ENCODE peak calls at places on chromosome 5, in nine cellular contexts. B, J, K, Q, N, O, M, V and W are unnamed samples.

GRCh38 chr5:3010301-3010952 is 258.9 kb upstream of the IRX2 start:
- DNase-seq in O (no peak), B (peak; percentile 66), K (no peak), Q (no peak), N (no peak), V (no peak), J (no peak), M (peak; percentile 28), W (no peak)

GRCh38 chr5:137114529-137114928 is 384.6 kb downstream of the SPOCK1 start:
- DNase-seq in J (no peak), N (no peak), K (no peak), V (no peak), M (no peak), Q (no peak), O (no peak), B (peak; percentile 14), W (no peak)

GRCh38 chr5:56986631-56986957 is 34.7 kb upstream of the MIER3 start:
- DNase-seq in N (no peak), M (no peak), O (no peak), Q (no peak), K (no peak), J (no peak), V (no peak), B (no peak), W (no peak)

GRCh38 chr5:30874234-30875034 is 319.1 kb upstream of the CDH6 start:
- DNase-seq in O (no peak), V (no peak), Q (no peak), K (no peak), B (no peak), N (no peak), M (no peak), J (no peak), W (no peak)

GRCh38 chr5:72281764-72282499 is 38.1 kb downstream of the MRPS27 start:
- DNase-seq in K (no peak), J (no peak), M (no peak), O (no peak), B (peak; percentile 24), Q (no peak), V (no peak), N (no peak), W (no peak)

GRCh38 chr5:133934822-133935793 is 33.3 kb downstream of the C5orf15 start:
- DNase-seq in J (no peak), K (no peak), B (no peak), N (no peak), O (no peak), V (no peak), Q (no peak), M (no peak), W (no peak)

GRCh38 chr5:43627028-43627427 is 24.0 kb downstream of the NNT start:
- DNase-seq in B (peak; percentile 42), K (peak; percentile 28), J (no peak), Q (no peak), N (no peak), O (peak; percentile 62), V (no peak), M (no peak), W (peak; percentile 9)

GRCh38 chr5:103224118-103224893 is 34.3 kb upstream of the MACIR start:
- DNase-seq in K (no peak), O (no peak), B (peak; percentile 44), J (peak; percentile 36), N (no peak), V (no peak), Q (peak; percentile 24), M (no peak), W (peak; percentile 20)

GRCh38 chr5:179275941-179276837 is 69.1 kb downstream of the ADAMTS2 start:
- DNase-seq in B (no peak), M (peak; percentile 92), K (peak; percentile 93), Q (peak; percentile 50), O (peak; percentile 64), V (peak; percentile 76), J (peak; percentile 73), N (peak; percentile 59), W (no peak)

GRCh38 chr5:99191181-99191775 is 262.5 kb upstream of the CHD1 start:
- DNase-seq in Q (no peak), B (no peak), O (no peak), M (no peak), K (no peak), V (no peak), J (no peak), N (no peak), W (no peak)

GRCh38 chr5:133385346-133385745 is 227.0 kb downstream of the FSTL4 start:
- DNase-seq in O (no peak), N (no peak), K (no peak), Q (no peak), V (no peak), B (no peak), M (peak; percentile 28), J (no peak), W (no peak)

GRCh38 chr5:39202594-39203290 is 16.6 kb downstream of the FYB1 start:
- DNase-seq in J (no peak), V (no peak), Q (no peak), O (no peak), N (no peak), M (no peak), B (no peak), K (no peak), W (no peak)

GRCh38 chr5:155004138-155004744 is 9.3 kb upstream of the KIF4B start:
- DNase-seq in Q (peak; percentile 38), K (no peak), V (no peak), M (no peak), N (no peak), B (peak; percentile 16), J (no peak), O (no peak), W (no peak)

GRCh38 chr5:32029291-32029690 is 144.8 kb downstream of the GOLPH3 start:
- DNase-seq in J (no peak), K (no peak), O (no peak), V (no peak), Q (no peak), M (no peak), B (peak; percentile 40), N (no peak), W (no peak)

GRCh38 chr5:157148734-157149615 is 6.3 kb upstream of the MED7 start:
- DNase-seq in Q (peak; percentile 36), V (no peak), N (no peak), K (peak; percentile 63), B (peak; percentile 85), M (peak; percentile 73), J (peak; percentile 46), O (no peak), W (peak; percentile 75)

GRCh38 chr5:123120197-123120596 is 31.2 kb downstream of the PRDM6 start:
- DNase-seq in N (no peak), V (no peak), O (no peak), M (no peak), J (no peak), B (peak; percentile 44), Q (no peak), K (no peak), W (no peak)

GRCh38 chr5:65126670-65127069 is 355.1 kb downstream of the ADAMTS6 start:
- DNase-seq in Q (no peak), J (no peak), K (no peak), O (no peak), M (no peak), V (no peak), B (no peak), N (no peak), W (no peak)

GRCh38 chr5:65125681-65126080 is 356.0 kb downstream of the ADAMTS6 start:
- DNase-seq in V (no peak), K (no peak), M (no peak), N (no peak), Q (no peak), J (no peak), O (no peak), B (no peak), W (no peak)

GRCh38 chr5:65126192-65126591 is 355.5 kb downstream of the ADAMTS6 start:
- DNase-seq in M (no peak), O (no peak), K (no peak), J (no peak), N (no peak), B (no peak), Q (no peak), V (no peak), W (no peak)

GRCh38 chr5:65128226-65128625 is 353.5 kb downstream of the ADAMTS6 start:
- DNase-seq in N (no peak), B (no peak), M (no peak), Q (no peak), K (no peak), O (no peak), J (no peak), V (no peak), W (no peak)

GRCh38 chr5:65127181-65127901 is 354.4 kb downstream of the ADAMTS6 start:
- DNase-seq in V (no peak), O (no peak), K (no peak), Q (no peak), J (no peak), N (no peak), B (no peak), M (no peak), W (no peak)
- TF ChIP-seq CTCF in V (no peak), O (no peak), K (no peak), Q (no peak), J (no peak), N (no peak), B (no peak), M (no peak), W (no peak)

DNA sequence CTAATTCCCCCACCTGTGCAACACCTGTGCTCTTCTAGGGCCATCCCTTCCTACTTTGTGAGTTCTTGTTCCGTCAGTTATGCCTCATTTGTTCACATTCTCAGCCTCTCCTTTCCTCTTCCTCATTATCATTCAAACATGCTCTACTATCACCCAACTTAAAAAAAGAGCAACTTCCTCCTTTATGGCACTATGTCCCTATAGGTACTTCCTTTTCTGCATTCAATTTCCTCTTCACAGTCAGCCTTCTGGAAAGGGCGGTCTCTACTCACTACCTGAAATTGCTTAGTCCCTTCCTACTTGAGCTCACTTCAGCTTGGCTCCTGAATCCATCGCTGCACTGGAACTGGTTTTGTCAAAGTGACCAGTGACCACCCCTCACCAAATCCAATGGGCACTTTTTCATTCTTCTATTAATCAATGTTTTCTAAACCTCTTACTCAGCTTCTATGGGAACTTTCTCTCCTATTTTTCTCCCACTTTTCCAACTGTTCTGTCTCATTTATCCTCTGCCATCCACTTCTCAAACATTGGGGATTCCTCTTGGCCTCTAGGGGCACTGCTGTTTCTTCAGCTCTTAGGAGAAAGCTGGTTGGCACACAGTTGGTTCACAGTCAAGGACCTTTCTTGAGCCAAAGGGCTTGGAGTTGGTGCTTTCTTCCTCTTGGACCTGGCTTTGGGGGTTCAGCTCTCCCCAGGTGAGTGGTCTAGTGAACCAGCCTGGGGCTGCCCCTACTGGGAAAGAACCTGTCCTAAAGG is 112.0 kb upstream of the LHFPL2 start:
- DNase-seq in O (no peak), B (no peak), M (no peak), J (no peak), Q (no peak), K (no peak), N (no peak), V (no peak), W (no peak)
- TF ChIP-seq CTCF in O (no peak), B (no peak), M (no peak), J (no peak), Q (no peak), K (no peak), N (no peak), V (peak; percentile 30), W (peak; percentile 18)

GRCh38 chr5:91383027-91383955 is at the start of gene ARRDC3:
- DNase-seq in K (peak; percentile 96), Q (peak; percentile 98), J (peak; percentile 97), N (peak; percentile 97), B (peak; percentile 97), V (peak; percentile 97), O (peak; percentile 93), M (peak; percentile 96), W (peak; percentile 96)
- TF ChIP-seq CTCF in K (no peak), Q (no peak), J (no peak), N (no peak), B (no peak), V (no peak), O (no peak), M (no peak), W (peak; percentile 22)

GRCh38 chr5:13658761-13659160 is 285.7 kb downstream of the DNAH5 start:
- DNase-seq in B (peak; percentile 63), K (no peak), Q (no peak), O (no peak), V (no peak), J (no peak), M (no peak), N (no peak), W (no peak)
- TF ChIP-seq CTCF in B (no peak), K (no peak), Q (no peak), O (no peak), V (no peak), J (no peak), M (no peak), N (no peak), W (no peak)